ENCODE peak calls at places on chromosomes 6 and 20, in ten cellular contexts. O is SJSA1; I is hepatocyte; Y is LoVo; S is effector memory CD8-positive, alpha-beta T cell; D is NCI-H446; G is brain microvascular endothelial cell; M is GDM1; C is Daoy; R is activated CD8-positive, alpha-beta memory T cell treated with anti-CD3 and anti-CD28 coated beads for 1 hour. L is an unnamed sample.

GRCh38 chr6:24446670-24447069 is 42.7 kb downstream of the GPLD1 start:
- DNase-seq in O (no peak), I (no peak), Y (no peak), S (no peak), D (no peak), G (no peak), M (no peak), C (no peak), R (no peak), L (no peak)

GRCh38 chr6:118122801-118123200 is 215.7 kb downstream of the SLC35F1 start:
- DNase-seq in O (no peak), I (no peak), Y (no peak), S (no peak), D (no peak), G (no peak), M (no peak), C (no peak), R (no peak), L (no peak)

GRCh38 chr20:58006346-58007316 is 221.8 kb downstream of the ANKRD60 start:
- DNase-seq in O (no peak), I (no peak), Y (no peak), S (no peak), D (no peak), G (no peak), M (no peak), C (no peak), R (no peak), L (no peak)

GRCh38 chr6:13724174-13724573 is 12.5 kb upstream of the RANBP9 start:
- DNase-seq in O (no peak), I (peak), Y (peak), S (no peak), D (no peak), G (no peak), M (peak), C (peak), R (no peak), L (no peak)

GRCh38 chr6:53342210-53342609 is 6.5 kb downstream of the ELOVL5 start:
- DNase-seq in O (no peak), I (no peak), Y (no peak), S (no peak), D (no peak), G (no peak), M (no peak), C (no peak), R (no peak), L (no peak)

GRCh38 chr6:135904666-135905065 is 53.2 kb downstream of the PDE7B start:
- DNase-seq in O (no peak), I (no peak), Y (no peak), S (no peak), D (no peak), G (no peak), M (no peak), C (peak), R (no peak), L (peak)

GRCh38 chr6:106444777-106445507 is 84.4 kb downstream of the CRYBG1 start:
- DNase-seq in O (peak), I (peak), Y (peak), S (peak), D (no peak), G (peak), M (peak), C (peak), R (no peak), L (peak)

GRCh38 chr20:35490736-35491181 is 35.4 kb downstream of the CEP250 start:
- DNase-seq in O (no peak), I (no peak), Y (no peak), S (peak), D (no peak), G (no peak), M (peak), C (no peak), R (peak), L (no peak)

GRCh38 chr20:324177-325042 is 942 bp upstream of the SOX12 start:
- DNase-seq in O (peak), I (peak), Y (peak), S (peak), D (peak), G (peak), M (peak), C (peak), R (peak), L (peak)

GRCh38 chr20:3797592-3798404 is 1.7 kb downstream of the CDC25B start:
- DNase-seq in O (peak), I (no peak), Y (peak), S (no peak), D (no peak), G (no peak), M (no peak), C (no peak), R (no peak), L (no peak)

GRCh38 chr6:84539122-84539856 is 225.1 kb downstream of the TBX18 start:
- DNase-seq in O (no peak), I (no peak), Y (no peak), S (no peak), D (no peak), G (no peak), M (no peak), C (no peak), R (no peak), L (no peak)

GRCh38 chr20:59008715-59009336 is 1.8 kb upstream of the CTSZ start:
- DNase-seq in O (no peak), I (no peak), Y (no peak), S (no peak), D (no peak), G (no peak), M (no peak), C (no peak), R (no peak), L (no peak)

GRCh38 chr20:13856356-13856755 is 71.5 kb downstream of the NDUFAF5 start:
- DNase-seq in O (no peak), I (no peak), Y (no peak), S (no peak), D (no peak), G (no peak), M (no peak), C (no peak), R (no peak), L (no peak)

GRCh38 chr20:46129955-46130481 is 11.9 kb downstream of the CD40 start:
- DNase-seq in O (no peak), I (no peak), Y (no peak), S (no peak), D (no peak), G (no peak), M (no peak), C (no peak), R (no peak), L (no peak)

GRCh38 chr20:35226775-35227681 is 538 bp downstream of the MMP24 start:
- DNase-seq in O (peak), I (peak), Y (peak), S (peak), D (no peak), G (peak), M (peak), C (peak), R (peak), L (peak)

GRCh38 chr20:1427457-1428054 is 34.7 kb upstream of the FKBP1A start:
- DNase-seq in O (no peak), I (no peak), Y (no peak), S (no peak), D (no peak), G (no peak), M (no peak), C (no peak), R (no peak), L (peak)

GRCh38 chr6:114249522-114249921 is 93.3 kb downstream of the HS3ST5 start:
- DNase-seq in O (no peak), I (no peak), Y (no peak), S (no peak), D (no peak), G (no peak), M (no peak), C (no peak), R (no peak), L (no peak)

GRCh38 chr6:52215787-52216186 is 28.5 kb downstream of the IL17F start:
- DNase-seq in O (no peak), I (no peak), Y (no peak), S (no peak), D (no peak), G (no peak), M (no peak), C (no peak), R (no peak), L (no peak)

GRCh38 chr6:9002833-9003232 is 567.5 kb upstream of the SLC35B3 start:
- DNase-seq in O (no peak), I (no peak), Y (no peak), S (no peak), D (no peak), G (no peak), M (no peak), C (no peak), R (no peak), L (no peak)

GRCh38 chr6:16108996-16109658 is 19.8 kb upstream of the MYLIP start:
- DNase-seq in O (no peak), I (peak), Y (peak), S (no peak), D (no peak), G (no peak), M (no peak), C (peak), R (no peak), L (no peak)

GRCh38 chr20:63626424-63627128 is at the start of gene GMEB2:
- DNase-seq in O (peak), I (peak), Y (no peak), S (peak), D (no peak), G (peak), M (peak), C (peak), R (peak), L (no peak)

GRCh38 chr6:148831531-148831930 is 84.7 kb downstream of the UST start:
- DNase-seq in O (no peak), I (no peak), Y (no peak), S (no peak), D (no peak), G (peak), M (no peak), C (no peak), R (no peak), L (no peak)

GRCh38 chr6:41449399-41450245 is 96.6 kb upstream of the FOXP4 start:
- DNase-seq in O (peak), I (peak), Y (peak), S (no peak), D (no peak), G (no peak), M (no peak), C (no peak), R (no peak), L (peak)

GRCh38 chr6:14944593-14944992 is 301.3 kb upstream of the JARID2 start:
- DNase-seq in O (no peak), I (peak), Y (peak), S (no peak), D (no peak), G (no peak), M (no peak), C (no peak), R (no peak), L (no peak)